ENCODE peak calls at places on chromosomes 16 and 17, in ten cellular contexts. D, X, S, T, U, K, P, N, V and J are unnamed samples.
A peak's percentile ranks its signal among the peaks of the same experiment; 100 is the strongest.

GRCh38 chr16:11566398-11566797 is 20.3 kb downstream of the LITAF start:
- DNase-seq in X (no peak), V (no peak), U (no peak), K (no peak), T (no peak), P (no peak), N (no peak), S (no peak), D (no peak), J (no peak)

GRCh38 chr16:88558457-88559442 is 11.5 kb upstream of the ZC3H18 start:
- DNase-seq in U (peak; percentile 70), S (peak; percentile 85), T (peak; percentile 57), N (peak; percentile 65), P (peak; percentile 71), X (no peak), V (no peak), K (peak; percentile 76), D (no peak), J (peak; percentile 86)

GRCh38 chr16:86044881-86045600 is 146.1 kb downstream of the IRF8 start:
- DNase-seq in D (no peak), T (no peak), S (peak; percentile 45), K (peak; percentile 47), U (no peak), V (no peak), N (peak; percentile 10), P (no peak), X (no peak), J (no peak)

GRCh38 chr16:578870-579405 is 9.2 kb downstream of the PIGQ start:
- DNase-seq in U (peak; percentile 72), T (peak; percentile 48), P (peak; percentile 76), N (peak; percentile 77), D (no peak), S (peak; percentile 74), V (no peak), K (peak; percentile 92), X (no peak), J (peak; percentile 88)

GRCh38 chr16:67115649-67116048 is 5.9 kb downstream of the PHAF1 start:
- DNase-seq in S (no peak), D (peak; percentile 42), V (peak; percentile 74), K (no peak), X (no peak), N (no peak), T (peak; percentile 80), U (peak; percentile 75), P (peak; percentile 97), J (peak; percentile 92)

GRCh38 chr16:1645914-1646525 is 32.1 kb upstream of the JPT2 start:
- DNase-seq in X (no peak), S (no peak), K (peak; percentile 88), U (no peak), T (peak; percentile 81), D (peak; percentile 1), P (peak; percentile 60), N (no peak), V (no peak), J (peak; percentile 48)

GRCh38 chr16:67228905-67229304 is 2.0 kb downstream of the TMEM208 start:
- DNase-seq in K (peak; percentile 33), S (no peak), X (no peak), D (no peak), U (no peak), T (no peak), N (no peak), V (no peak), P (no peak), J (no peak)

GRCh38 chr16:53922805-53923645 is 219.1 kb downstream of the FTO start:
- DNase-seq in V (no peak), P (no peak), N (no peak), X (no peak), U (no peak), D (no peak), K (no peak), T (no peak), S (no peak), J (no peak)

GRCh38 chr17:1555618-1556471 is 6.7 kb downstream of the PITPNA start:
- DNase-seq in X (no peak), K (no peak), P (no peak), T (no peak), V (no peak), S (peak; percentile 63), D (no peak), U (no peak), N (peak; percentile 42), J (no peak)

GRCh38 chr16:19844945-19845641 is 39.6 kb downstream of the GPRC5B start:
- DNase-seq in X (peak; percentile 52), P (peak; percentile 86), D (peak; percentile 63), K (no peak), U (peak; percentile 72), V (no peak), S (no peak), N (no peak), T (peak; percentile 53), J (peak; percentile 80)

GRCh38 chr16:56269824-56270684 is 78.8 kb downstream of the GNAO1 start:
- DNase-seq in N (no peak), K (peak; percentile 82), V (peak; percentile 86), U (peak; percentile 22), P (peak; percentile 11), X (no peak), S (no peak), D (peak; percentile 56), T (no peak), J (peak; percentile 77)

GRCh38 chr17:77892469-77893143 is 65.9 kb upstream of the TNRC6C start:
- DNase-seq in T (peak; percentile 18), V (no peak), N (no peak), D (no peak), U (no peak), P (no peak), K (peak; percentile 96), X (no peak), S (no peak), J (no peak)

GRCh38 chr17:62724398-62725146 is 83.5 kb downstream of the MARCHF10 start:
- DNase-seq in D (no peak), K (peak; percentile 50), P (no peak), T (peak; percentile 23), N (peak; percentile 14), V (no peak), X (no peak), U (no peak), S (no peak), J (no peak)

GRCh38 chr17:69654981-69655581 is 240.6 kb downstream of the MAP2K6 start:
- DNase-seq in D (peak; percentile 75), V (peak; percentile 59), X (peak; percentile 87), P (peak; percentile 85), N (peak; percentile 84), U (peak; percentile 92), K (no peak), T (peak; percentile 94), S (no peak), J (peak; percentile 80)

GRCh38 chr16:75241955-75242354 is 9.5 kb downstream of the BCAR1 start:
- DNase-seq in U (no peak), D (no peak), T (no peak), K (no peak), N (no peak), V (no peak), S (no peak), X (no peak), P (no peak), J (no peak)

GRCh38 chr17:60160829-60161501 is 11.2 kb downstream of the CA4 start:
- DNase-seq in U (no peak), P (no peak), D (no peak), T (no peak), N (no peak), S (no peak), V (no peak), K (peak; percentile 79), X (no peak), J (no peak)

GRCh38 chr17:15414502-15415348 is 52.7 kb downstream of the CDRT4 start:
- DNase-seq in V (no peak), S (no peak), D (no peak), X (no peak), U (no peak), K (no peak), N (no peak), T (no peak), P (no peak), J (no peak)

GRCh38 chr17:43526886-43527648 is 19.1 kb downstream of the ETV4 start:
- DNase-seq in D (no peak), V (no peak), T (no peak), X (no peak), U (no peak), P (no peak), N (no peak), K (no peak), S (no peak), J (no peak)
- H3K4me3 ChIP-seq in D (no peak overlapping the region), V (no peak overlapping the region), T (no peak overlapping the region), X (no peak overlapping the region), U (no peak overlapping the region), P (no peak overlapping the region), N (no peak overlapping the region), K (no peak overlapping the region), S (no peak overlapping the region), J (no peak overlapping the region)

DNA sequence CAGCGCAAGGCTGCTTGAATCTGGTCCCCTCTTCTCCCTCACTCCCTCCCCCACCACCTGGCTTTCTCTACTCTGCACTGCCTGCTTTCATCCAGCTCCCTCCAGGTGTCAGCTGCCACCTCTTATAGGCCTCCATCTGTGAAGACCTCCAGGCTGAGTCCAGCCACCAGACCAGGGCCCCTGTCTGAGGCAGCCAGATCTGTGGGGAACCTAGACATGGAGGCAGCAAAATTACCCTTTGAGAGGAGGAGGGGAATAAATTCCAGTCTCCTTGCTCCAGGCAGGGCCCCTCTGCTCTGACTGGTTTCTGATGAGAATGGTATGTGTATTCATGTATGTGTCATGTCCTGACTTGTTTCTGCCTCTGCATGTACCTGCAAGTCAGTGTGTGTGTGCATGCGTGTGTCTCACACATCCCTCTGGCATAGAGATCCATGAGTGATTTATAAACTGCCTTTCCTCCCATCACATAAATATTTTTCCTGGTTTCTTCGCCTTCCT is 21.1 kb downstream of the MINK1 start:
- DNase-seq in P (peak; percentile 19), X (no peak), T (peak; percentile 5), K (no peak), V (no peak), S (no peak), D (no peak), U (peak; percentile 24), N (no peak), J (no peak)
- TF ChIP-seq CTCF in P (no peak), X (no peak), T (no peak), K (no peak), V (no peak), S (no peak), D (no peak), U (no peak), N (no peak), J (no peak)

GRCh38 chr17:40561871-40562611 is 3.2 kb downstream of the CCR7 start:
- DNase-seq in U (no peak), S (no peak), K (peak; percentile 68), P (no peak), T (no peak), X (no peak), V (no peak), N (peak; percentile 51), D (no peak), J (no peak)
- H3K4me3 ChIP-seq in U (no peak overlapping the region), S (no peak overlapping the region), K (no peak overlapping the region), P (no peak overlapping the region), T (no peak overlapping the region), X (no peak overlapping the region), V (no peak overlapping the region), N (no peak overlapping the region), D (no peak overlapping the region), J (no peak overlapping the region)

DNA sequence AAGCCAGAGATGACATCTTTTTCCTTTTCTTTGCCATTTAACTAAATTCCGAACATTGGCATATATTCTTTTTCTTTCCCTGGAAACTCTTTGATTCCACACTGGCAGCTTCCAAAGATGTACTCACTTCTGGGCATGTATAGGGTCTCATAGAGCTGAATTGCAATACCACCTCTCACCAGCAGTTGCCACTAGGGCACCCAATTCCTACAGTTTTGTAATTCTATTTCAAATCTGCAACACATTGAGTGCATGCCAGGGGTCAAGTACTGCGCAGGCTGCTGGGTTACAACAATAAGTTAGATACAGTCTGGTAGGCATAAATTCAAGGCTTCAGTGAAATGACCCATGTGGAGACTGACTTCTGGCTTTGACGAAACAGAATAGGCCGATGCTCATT is 208.8 kb upstream of the NLRP1 start:
- DNase-seq in D (no peak), X (no peak), T (no peak), U (no peak), S (no peak), V (no peak), K (peak; percentile 26), P (no peak), N (no peak), J (no peak)
- TF ChIP-seq CTCF in D (peak; percentile 31), X (peak; percentile 40), T (peak; percentile 43), U (peak; percentile 34), S (no peak), V (no peak), K (peak; percentile 62), P (peak; percentile 16), N (peak; percentile 69), J (peak; percentile 34)